ENCODE peak calls at places on chromosomes 3 and 15, in four cellular contexts. One of them, this sample, is unnamed.

GRCh38 chr15:25727867-25728600 is 135.1 kb downstream of the ATP10A start:
- DNase-seq in MM.1S: no peak
- DNase-seq in lower lobe of right lung: no peak
- DNase-seq in foreskin fibroblast: no peak
- DNase-seq in this sample: no peak

GRCh38 chr15:85725019-85725418 is 69.7 kb downstream of the KLHL25 start:
- DNase-seq in MM.1S: no peak
- DNase-seq in lower lobe of right lung: no peak
- DNase-seq in foreskin fibroblast: peak; percentile 71
- DNase-seq in this sample: no peak

GRCh38 chr3:84980011-84980410 is 21.2 kb downstream of the CADM2 start:
- DNase-seq in MM.1S: no peak
- DNase-seq in lower lobe of right lung: no peak
- DNase-seq in foreskin fibroblast: no peak
- DNase-seq in this sample: no peak

GRCh38 chr3:55795736-55796135 is 308.6 kb upstream of the WNT5A start:
- DNase-seq in MM.1S: no peak
- DNase-seq in lower lobe of right lung: no peak
- DNase-seq in foreskin fibroblast: peak; percentile 10
- DNase-seq in this sample: no peak

GRCh38 chr3:184491867-184492615 is 69.5 kb upstream of the EPHB3 start:
- DNase-seq in MM.1S: no peak
- DNase-seq in lower lobe of right lung: peak; percentile 74
- DNase-seq in foreskin fibroblast: peak; percentile 20
- DNase-seq in this sample: peak; percentile 23

GRCh38 chr3:87997298-87997697 is 61.5 kb downstream of the CGGBP1 start:
- DNase-seq in MM.1S: no peak
- DNase-seq in lower lobe of right lung: peak; percentile 48
- DNase-seq in foreskin fibroblast: no peak
- DNase-seq in this sample: peak; percentile 15

GRCh38 chr15:79601376-79601775 is 169.2 kb downstream of the MINAR1 start:
- DNase-seq in MM.1S: no peak
- DNase-seq in lower lobe of right lung: no peak
- DNase-seq in foreskin fibroblast: no peak
- DNase-seq in this sample: no peak

GRCh38 chr15:33234019-33234418 is 39.5 kb upstream of the FMN1 start:
- DNase-seq in MM.1S: peak; percentile 53
- DNase-seq in lower lobe of right lung: no peak
- DNase-seq in foreskin fibroblast: peak; percentile 63
- DNase-seq in this sample: peak; percentile 74

GRCh38 chr15:63348392-63348791 is 33.3 kb downstream of the CA12 start:
- DNase-seq in MM.1S: no peak
- DNase-seq in lower lobe of right lung: peak; percentile 64
- DNase-seq in foreskin fibroblast: peak; percentile 87
- DNase-seq in this sample: peak; percentile 87

GRCh38 chr3:112013058-112013783 is 14.5 kb downstream of the TAGLN3 start:
- DNase-seq in MM.1S: peak; percentile 85
- DNase-seq in lower lobe of right lung: peak; percentile 51
- DNase-seq in foreskin fibroblast: peak; percentile 90
- DNase-seq in this sample: peak; percentile 80

GRCh38 chr3:112010631-112011030 is 11.9 kb downstream of the TAGLN3 start:
- DNase-seq in MM.1S: no peak
- DNase-seq in lower lobe of right lung: no peak
- DNase-seq in foreskin fibroblast: no peak
- DNase-seq in this sample: no peak

GRCh38 chr3:112012205-112012604 is 13.5 kb downstream of the TAGLN3 start:
- DNase-seq in MM.1S: no peak
- DNase-seq in lower lobe of right lung: no peak
- DNase-seq in foreskin fibroblast: no peak
- DNase-seq in this sample: no peak

GRCh38 chr3:112011376-112011940 is 12.7 kb downstream of the TAGLN3 start:
- DNase-seq in MM.1S: no peak
- DNase-seq in lower lobe of right lung: no peak
- DNase-seq in foreskin fibroblast: no peak
- DNase-seq in this sample: no peak

GRCh38 chr3:112013784-112014143 is 15.0 kb downstream of the TAGLN3 start:
- DNase-seq in MM.1S: no peak
- DNase-seq in lower lobe of right lung: no peak
- DNase-seq in foreskin fibroblast: no peak
- DNase-seq in this sample: no peak
- H3K4me3 ChIP-seq in MM.1S: peak overlapping the region; percentile 28
- H3K4me3 ChIP-seq in lower lobe of right lung: no peak overlapping the region
- H3K4me3 ChIP-seq in foreskin fibroblast: no peak overlapping the region
- H3K4me3 ChIP-seq in this sample: no peak overlapping the region

DNA sequence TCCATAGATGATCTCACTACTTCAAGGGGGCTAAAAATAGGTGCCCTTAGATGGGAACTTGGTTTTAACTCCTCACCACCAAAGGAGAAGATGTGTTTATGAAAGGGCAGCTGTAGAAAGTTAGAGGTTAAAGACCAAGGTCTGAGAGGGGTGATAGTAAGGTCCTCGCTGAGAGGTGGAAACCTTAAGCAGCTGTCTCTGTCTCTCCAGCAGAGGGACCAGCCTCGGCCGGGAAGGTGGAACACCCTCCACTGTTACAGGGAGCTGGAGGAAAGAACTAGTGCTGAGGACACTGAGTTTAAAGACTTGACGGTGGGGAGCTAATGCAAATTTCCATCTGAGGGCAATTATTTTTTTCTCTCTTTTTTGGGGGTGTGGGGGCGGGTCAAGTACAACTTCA is 8.9 kb upstream of the RLBP1 start:
- DNase-seq in MM.1S: no peak
- DNase-seq in lower lobe of right lung: no peak
- DNase-seq in foreskin fibroblast: peak; percentile 31
- DNase-seq in this sample: no peak
- TF ChIP-seq CTCF in MM.1S: no peak
- TF ChIP-seq CTCF in lower lobe of right lung: no peak
- TF ChIP-seq CTCF in foreskin fibroblast: no peak
- TF ChIP-seq CTCF in this sample: no peak

GRCh38 chr3:113084777-113085176 is 94.0 kb downstream of the GTPBP8 start:
- DNase-seq in MM.1S: no peak
- DNase-seq in lower lobe of right lung: no peak
- DNase-seq in foreskin fibroblast: peak; percentile 85
- DNase-seq in this sample: peak; percentile 22
- H3K4me3 ChIP-seq in MM.1S: no peak overlapping the region
- H3K4me3 ChIP-seq in lower lobe of right lung: no peak overlapping the region
- H3K4me3 ChIP-seq in foreskin fibroblast: no peak overlapping the region
- H3K4me3 ChIP-seq in this sample: no peak overlapping the region

GRCh38 chr15:42723068-42723467 is 13.9 kb downstream of the CDAN1 start:
- DNase-seq in MM.1S: no peak
- DNase-seq in lower lobe of right lung: no peak
- DNase-seq in foreskin fibroblast: peak; percentile 32
- DNase-seq in this sample: peak; percentile 46
- TF ChIP-seq CTCF in MM.1S: no peak
- TF ChIP-seq CTCF in lower lobe of right lung: no peak
- TF ChIP-seq CTCF in foreskin fibroblast: peak; percentile 14
- TF ChIP-seq CTCF in this sample: peak; percentile 39

GRCh38 chr15:92910451-92910850 is 10.3 kb downstream of the CHD2 start:
- DNase-seq in MM.1S: no peak
- DNase-seq in lower lobe of right lung: no peak
- DNase-seq in foreskin fibroblast: no peak
- DNase-seq in this sample: no peak
- H3K4me3 ChIP-seq in MM.1S: no peak overlapping the region
- H3K4me3 ChIP-seq in lower lobe of right lung: no peak overlapping the region
- H3K4me3 ChIP-seq in foreskin fibroblast: no peak overlapping the region
- H3K4me3 ChIP-seq in this sample: no peak overlapping the region

GRCh38 chr15:75532413-75533250 is 46.5 kb downstream of the PTPN9 start:
- DNase-seq in MM.1S: peak; percentile 19
- DNase-seq in lower lobe of right lung: no peak
- DNase-seq in foreskin fibroblast: peak; percentile 88
- DNase-seq in this sample: peak; percentile 66
- TF ChIP-seq CTCF in MM.1S: peak; percentile 30
- TF ChIP-seq CTCF in lower lobe of right lung: peak; percentile 52
- TF ChIP-seq CTCF in foreskin fibroblast: peak; percentile 23
- TF ChIP-seq CTCF in this sample: peak; percentile 25

GRCh38 chr3:160562952-160563351 is 2.4 kb downstream of the KPNA4 start:
- DNase-seq in MM.1S: no peak
- DNase-seq in lower lobe of right lung: no peak
- DNase-seq in foreskin fibroblast: no peak
- DNase-seq in this sample: no peak
- H3K4me3 ChIP-seq in MM.1S: no peak overlapping the region
- H3K4me3 ChIP-seq in lower lobe of right lung: peak overlapping the region; percentile 17
- H3K4me3 ChIP-seq in foreskin fibroblast: peak overlapping the region; percentile 70
- H3K4me3 ChIP-seq in this sample: peak overlapping the region; percentile 12

GRCh38 chr15:62021991-62022600 is 38.2 kb downstream of the VPS13C start:
- DNase-seq in MM.1S: no peak
- DNase-seq in lower lobe of right lung: no peak
- DNase-seq in foreskin fibroblast: peak; percentile 18
- DNase-seq in this sample: no peak
- TF ChIP-seq CTCF in MM.1S: peak; percentile 19
- TF ChIP-seq CTCF in lower lobe of right lung: no peak
- TF ChIP-seq CTCF in foreskin fibroblast: peak; percentile 14
- TF ChIP-seq CTCF in this sample: peak; percentile 34

This sample was measured in epithelial cell of esophagus.